ENCODE peak calls at places on chromosomes 5 and 9, in ten cellular contexts. F is tibial artery, R is Panc1, J is H9, D is heart left ventricle, W is A673, L is mammary epithelial cell, Y is pancreas, A is HCT116, K is breast epithelium. O is an unnamed sample.

GRCh38 chr5:75335486-75335885 is 1.5 kb upstream of the HMGCR start:
- DNase-seq in W (no peak), J (no peak), K (no peak), F (no peak), L (no peak), A (no peak), Y (no peak), D (no peak), R (no peak), O (no peak)

GRCh38 chr9:97501177-97501971 is at the start of gene TMOD1:
- DNase-seq in Y (peak; percentile 78), A (peak; percentile 23), K (no peak), F (peak; percentile 90), D (peak; percentile 78), L (peak; percentile 52), R (no peak), J (peak; percentile 69), W (peak; percentile 66), O (peak; percentile 20)

GRCh38 chr5:89128097-89128496 is 245.1 kb upstream of the MEF2C start:
- DNase-seq in J (no peak), W (no peak), A (no peak), L (peak; percentile 52), K (no peak), Y (no peak), D (no peak), F (no peak), R (no peak), O (peak; percentile 19)

GRCh38 chr5:20224046-20224445 is 236.0 kb upstream of the CDH18 start:
- DNase-seq in L (peak; percentile 5), R (no peak), K (no peak), W (no peak), Y (no peak), F (no peak), A (no peak), J (no peak), D (no peak), O (peak; percentile 13)

GRCh38 chr5:14413331-14413750 is 168.3 kb upstream of the OTULINL start:
- DNase-seq in Y (no peak), J (no peak), A (no peak), W (no peak), K (no peak), R (no peak), D (no peak), L (no peak), F (no peak), O (peak; percentile 45)

GRCh38 chr9:99296375-99296951 is 74.4 kb downstream of the SEC61B start:
- DNase-seq in J (no peak), F (no peak), L (no peak), R (no peak), A (no peak), K (no peak), W (peak; percentile 12), Y (peak; percentile 18), D (peak; percentile 27), O (no peak)

GRCh38 chr5:124310453-124310852 is 436.0 kb downstream of the ZNF608 start:
- DNase-seq in L (no peak), Y (no peak), W (no peak), A (no peak), R (no peak), D (no peak), K (peak; percentile 20), J (no peak), F (no peak), O (peak; percentile 58)

GRCh38 chr9:3526903-3527652 is 1.3 kb upstream of the RFX3 start:
- DNase-seq in W (peak; percentile 46), D (no peak), J (peak; percentile 61), K (peak; percentile 24), F (peak; percentile 62), R (no peak), A (peak; percentile 33), Y (peak; percentile 21), L (no peak), O (no peak)

GRCh38 chr5:75482482-75482881 is 28.9 kb downstream of the CERT1 start:
- DNase-seq in F (no peak), K (no peak), W (no peak), Y (no peak), R (no peak), D (no peak), A (no peak), L (no peak), J (no peak), O (no peak)

GRCh38 chr5:56329652-56330051 is 96.5 kb upstream of the ANKRD55 start:
- DNase-seq in A (no peak), J (no peak), F (no peak), K (no peak), L (no peak), R (no peak), D (no peak), W (no peak), Y (no peak), O (no peak)

GRCh38 chr5:132961887-132962286 is 1.5 kb downstream of the AFF4 start:
- DNase-seq in R (no peak), A (no peak), W (no peak), J (no peak), Y (no peak), F (no peak), L (peak; percentile 52), K (no peak), D (no peak), O (peak; percentile 73)

GRCh38 chr5:36552626-36553393 is 53.6 kb upstream of the SLC1A3 start:
- DNase-seq in W (peak; percentile 67), L (peak; percentile 24), F (no peak), K (no peak), A (no peak), J (peak; percentile 43), Y (no peak), D (peak; percentile 45), R (no peak), O (no peak)

GRCh38 chr9:12705738-12706391 is 12.7 kb downstream of the TYRP1 start:
- DNase-seq in D (no peak), K (no peak), R (no peak), L (no peak), A (no peak), Y (no peak), J (no peak), W (no peak), F (no peak), O (no peak)
- H3K4me1 ChIP-seq in D (no peaks in the 10 kb centered on the region), K (no peaks in the 10 kb centered on the region), R (no peaks in the 10 kb centered on the region), L (peaks cover 10% of the 10 kb centered on the region), A (peaks cover 6% of the 10 kb centered on the region), Y (no peaks in the 10 kb centered on the region), J (no peaks in the 10 kb centered on the region), W (no peaks in the 10 kb centered on the region), F (no peaks in the 10 kb centered on the region), O (peaks cover 2% of the 10 kb centered on the region)

GRCh38 chr5:178790371-178790770 is 59.9 kb upstream of the ZNF354A start:
- DNase-seq in A (no peak), F (peak; percentile 24), D (no peak), Y (no peak), L (no peak), K (no peak), R (no peak), W (no peak), J (no peak), O (no peak)

GRCh38 chr5:178794433-178794832 is 64.0 kb upstream of the ZNF354A start:
- DNase-seq in Y (no peak), L (no peak), F (no peak), R (no peak), J (no peak), D (no peak), A (no peak), W (no peak), K (no peak), O (no peak)

GRCh38 chr5:178791976-178792375 is 61.5 kb upstream of the ZNF354A start:
- DNase-seq in L (no peak), R (no peak), F (peak; percentile 27), K (no peak), A (no peak), W (no peak), Y (no peak), D (no peak), J (no peak), O (no peak)

GRCh38 chr5:178793696-178794095 is 63.2 kb upstream of the ZNF354A start:
- DNase-seq in D (no peak), A (no peak), K (no peak), Y (no peak), J (no peak), W (no peak), R (no peak), F (peak; percentile 7), L (no peak), O (no peak)

GRCh38 chr5:178793156-178793555 is 62.7 kb upstream of the ZNF354A start:
- DNase-seq in R (no peak), K (peak; percentile 19), D (no peak), W (peak; percentile 9), F (peak; percentile 48), L (peak; percentile 36), Y (no peak), A (peak; percentile 16), J (peak; percentile 90), O (no peak)
- TF ChIP-seq CTCF in R (peak; percentile 72), K (no peak), D (peak; percentile 19), W (peak; percentile 49), F (peak; percentile 19), L (peak; percentile 59), Y (no peak), A (peak; percentile 48), J (peak; percentile 80), O (no peak)

GRCh38 chr5:65394078-65394477 is 87.6 kb downstream of the ADAMTS6 start:
- DNase-seq in A (no peak), R (no peak), J (no peak), L (peak; percentile 21), W (no peak), Y (no peak), D (no peak), K (no peak), F (peak; percentile 94), O (peak; percentile 87)
- H3K4me1 ChIP-seq in A (no peaks in the 10 kb centered on the region), R (no peaks in the 10 kb centered on the region), J (no peaks in the 10 kb centered on the region), L (no peaks in the 10 kb centered on the region), W (no peaks in the 10 kb centered on the region), Y (no peaks in the 10 kb centered on the region), D (no peaks in the 10 kb centered on the region), K (no peaks in the 10 kb centered on the region), F (peaks cover 15% of the 10 kb centered on the region), O (no peaks in the 10 kb centered on the region)

DNA sequence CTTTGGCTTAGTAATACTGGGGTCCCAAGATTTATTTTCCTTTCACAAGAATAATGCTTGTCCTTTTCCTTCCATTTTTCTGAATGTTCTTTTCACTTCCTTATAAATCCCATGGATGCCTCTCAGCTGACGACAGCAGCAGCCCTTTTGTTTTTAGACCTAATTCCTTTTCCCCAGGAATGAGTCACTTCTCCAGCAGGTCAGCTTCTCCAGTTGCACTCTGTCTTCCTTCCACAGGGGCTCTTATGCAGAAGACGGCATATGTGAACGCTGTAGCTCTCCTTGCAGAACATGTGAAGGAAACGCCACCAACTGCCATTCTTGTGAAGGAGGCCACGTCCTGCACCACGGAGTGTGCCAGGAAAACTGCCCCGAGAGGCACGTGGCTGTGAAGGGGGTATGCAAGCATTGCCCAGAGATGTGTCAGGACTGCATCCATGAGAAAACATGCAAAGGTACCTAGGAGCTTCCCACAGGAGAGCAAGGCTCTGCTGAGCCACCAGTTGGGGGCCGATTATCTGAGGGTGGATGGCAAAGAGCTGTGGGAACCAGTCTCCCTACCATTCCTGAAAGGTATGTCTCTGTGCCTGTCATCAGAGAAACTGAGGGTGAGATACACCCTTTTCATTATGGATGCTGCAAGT is 72.9 kb downstream of the RFK start:
- DNase-seq in A (no peak), J (no peak), L (no peak), Y (no peak), W (no peak), F (no peak), K (no peak), D (no peak), R (no peak), O (peak; percentile 93)
- TF ChIP-seq CTCF in A (no peak), J (no peak), L (no peak), Y (no peak), W (no peak), F (no peak), K (no peak), D (no peak), R (no peak), O (no peak)

GRCh38 chr9:70472268-70473249 is 58.1 kb upstream of the KLF9 start:
- DNase-seq in W (no peak), R (no peak), A (no peak), K (no peak), Y (no peak), D (no peak), L (no peak), J (no peak), F (no peak), O (no peak)
- H3K4me1 ChIP-seq in W (no peaks in the 10 kb centered on the region), R (no peaks in the 10 kb centered on the region), A (no peaks in the 10 kb centered on the region), K (peaks cover 14% of the 10 kb centered on the region), Y (peaks cover 34% of the 10 kb centered on the region), D (peaks cover 32% of the 10 kb centered on the region), L (peaks cover 7% of the 10 kb centered on the region), J (no peaks in the 10 kb centered on the region), F (peaks cover 2% of the 10 kb centered on the region), O (no peaks in the 10 kb centered on the region)

O was measured in fibroblast of lung.